ENCODE peak calls at places on chromosomes 16 and 17, in six cellular contexts. B, H, I, A, W and P are unnamed samples.

GRCh38 chr16:9389543-9390207 is 298.2 kb downstream of the HAPSTR1 start:
- DNase-seq in B (no peak), H (no peak), I (no peak), A (no peak), W (no peak), P (no peak)

GRCh38 chr16:3532741-3533140 is 31.9 kb downstream of the CLUAP1 start:
- DNase-seq in B (no peak), H (no peak), I (no peak), A (no peak), W (no peak), P (no peak)

GRCh38 chr17:41773190-41773588 is 13.3 kb downstream of the JUP start:
- DNase-seq in B (peak; percentile 82), H (no peak), I (peak; percentile 81), A (peak; percentile 71), W (no peak), P (no peak)

GRCh38 chr16:90035902-90036301 is 16.6 kb upstream of the DBNDD1 start:
- DNase-seq in B (no peak), H (no peak), I (no peak), A (no peak), W (no peak), P (no peak)

GRCh38 chr17:43094129-43094834 is 30.9 kb downstream of the BRCA1 start:
- DNase-seq in B (no peak), H (no peak), I (peak; percentile 86), A (no peak), W (no peak), P (no peak)

GRCh38 chr17:9266031-9266680 is 244.8 kb downstream of the NTN1 start:
- DNase-seq in B (no peak), H (no peak), I (peak; percentile 27), A (no peak), W (no peak), P (no peak)

GRCh38 chr17:34242553-34242952 is 12.5 kb upstream of the CCL2 start:
- DNase-seq in B (no peak), H (no peak), I (no peak), A (no peak), W (no peak), P (no peak)

GRCh38 chr17:65593870-65594584 is 32.6 kb upstream of the AXIN2 start:
- DNase-seq in B (no peak), H (no peak), I (peak; percentile 63), A (no peak), W (no peak), P (no peak)

GRCh38 chr17:247767-248166 is 66.3 kb upstream of the DOC2B start:
- DNase-seq in B (no peak), H (no peak), I (no peak), A (no peak), W (no peak), P (no peak)

GRCh38 chr17:17062356-17062755 is 20.1 kb downstream of the MPRIP start:
- DNase-seq in B (no peak), H (no peak), I (no peak), A (no peak), W (no peak), P (no peak)

GRCh38 chr17:61846088-61846487 is 17.2 kb downstream of the BRIP1 start:
- DNase-seq in B (no peak), H (no peak), I (no peak), A (no peak), W (no peak), P (no peak)

GRCh38 chr17:73541561-73541981 is 102.7 kb downstream of the SDK2 start:
- DNase-seq in B (no peak), H (no peak), I (no peak), A (no peak), W (no peak), P (no peak)

GRCh38 chr16:87169509-87169985 is 147.6 kb downstream of the C16orf95 start:
- DNase-seq in B (no peak), H (no peak), I (peak; percentile 61), A (no peak), W (no peak), P (no peak)

GRCh38 chr16:82061861-82062525 is 26.9 kb downstream of the HSD17B2 start:
- DNase-seq in B (no peak), H (no peak), I (peak; percentile 63), A (peak; percentile 13), W (no peak), P (peak; percentile 21)

GRCh38 chr17:65553646-65554567 is 7.5 kb downstream of the AXIN2 start:
- DNase-seq in B (no peak), H (no peak), I (peak; percentile 68), A (peak; percentile 61), W (no peak), P (no peak)

GRCh38 chr16:56554441-56554840 is 10.4 kb upstream of the MT4 start:
- DNase-seq in B (no peak), H (no peak), I (no peak), A (no peak), W (no peak), P (no peak)

GRCh38 chr17:77282524-77283515 is 142.1 kb downstream of the SEC14L1 start:
- DNase-seq in B (peak; percentile 74), H (no peak), I (peak; percentile 22), A (peak; percentile 71), W (no peak), P (no peak)

GRCh38 chr16:70735141-70735979 is 49.5 kb upstream of the MTSS2 start:
- DNase-seq in B (peak; percentile 71), H (no peak), I (peak; percentile 94), A (no peak), W (no peak), P (no peak)

GRCh38 chr17:48194097-48194550 is 86.6 kb downstream of the SNX11 start:
- DNase-seq in B (no peak), H (no peak), I (peak; percentile 42), A (no peak), W (no peak), P (no peak)

GRCh38 chr17:880074-880870 is 98.1 kb downstream of the MRM3 start:
- DNase-seq in B (peak; percentile 67), H (no peak), I (peak; percentile 31), A (no peak), W (no peak), P (no peak)

GRCh38 chr17:66951605-66951953 is 12.9 kb upstream of the CACNG4 start:
- DNase-seq in B (peak; percentile 69), H (no peak), I (no peak), A (no peak), W (no peak), P (no peak)

GRCh38 chr17:77493238-77493812 is 352.6 kb downstream of the SEC14L1 start:
- DNase-seq in B (no peak), H (no peak), I (no peak), A (peak; percentile 47), W (no peak), P (no peak)

GRCh38 chr16:88920618-88921602 is 54.5 kb upstream of the PABPN1L start:
- DNase-seq in B (no peak), H (no peak), I (peak; percentile 84), A (peak; percentile 88), W (no peak), P (peak; percentile 85)

GRCh38 chr17:57391076-57391825 is 134.9 kb downstream of the MSI2 start:
- DNase-seq in B (no peak), H (no peak), I (no peak), A (no peak), W (no peak), P (no peak)

GRCh38 chr17:66904760-66905637 is 59.5 kb upstream of the CACNG4 start:
- DNase-seq in B (peak; percentile 60), H (no peak), I (peak; percentile 43), A (peak; percentile 81), W (no peak), P (no peak)

GRCh38 chr16:55567382-55567781 is 898 bp downstream of the CAPNS2 start:
- DNase-seq in B (no peak), H (no peak), I (peak; percentile 51), A (no peak), W (no peak), P (no peak)

GRCh38 chr16:68432701-68433100 is 15.6 kb downstream of the SMPD3 start:
- DNase-seq in B (no peak), H (no peak), I (no peak), A (no peak), W (no peak), P (no peak)

GRCh38 chr17:31549121-31549524 is 157.6 kb downstream of the RAB11FIP4 start:
- DNase-seq in B (no peak), H (no peak), I (peak; percentile 51), A (peak; percentile 72), W (no peak), P (no peak)

GRCh38 chr17:74274060-74274702 is at the start of gene DNAI2:
- DNase-seq in B (no peak), H (no peak), I (no peak), A (peak; percentile 74), W (no peak), P (no peak)

GRCh38 chr17:80492343-80493136 is 16.1 kb upstream of the NPTX1 start:
- DNase-seq in B (no peak), H (no peak), I (no peak), A (no peak), W (no peak), P (no peak)

GRCh38 chr17:81397314-81398169 is 2.3 kb downstream of the BAHCC1 start:
- DNase-seq in B (no peak), H (no peak), I (peak; percentile 85), A (peak; percentile 88), W (no peak), P (no peak)

GRCh38 chr17:37802061-37802460 is 57.2 kb upstream of the HNF1B start:
- DNase-seq in B (no peak), H (no peak), I (no peak), A (no peak), W (no peak), P (no peak)

GRCh38 chr17:48150602-48151001 is 43.0 kb downstream of the SNX11 start:
- DNase-seq in B (no peak), H (no peak), I (no peak), A (no peak), W (no peak), P (no peak)

GRCh38 chr16:57577691-57578224 is 35.3 kb downstream of the ADGRG5 start:
- DNase-seq in B (no peak), H (no peak), I (no peak), A (peak; percentile 55), W (no peak), P (no peak)